ENCODE peak calls at places on chromosomes 4 and X, in seven cellular contexts. One of them, this sample, is unnamed.

GRCh38 chr4:159009521-159009920 is 93.4 kb upstream of the RAPGEF2 start:
- DNase-seq in transverse colon: no peak
- DNase-seq in stomach: no peak
- DNase-seq in sigmoid colon: no peak
- DNase-seq in spleen: no peak
- DNase-seq in suprapubic skin: no peak
- DNase-seq in HCT116: no peak
- DNase-seq in this sample: no peak

GRCh38 chrX:36683507-36683906 is 324.7 kb upstream of the FAM47C start:
- DNase-seq in transverse colon: no peak
- DNase-seq in sigmoid colon: no peak
- DNase-seq in suprapubic skin: no peak
- DNase-seq in spleen: no peak
- DNase-seq in stomach: no peak
- DNase-seq in HCT116: no peak
- DNase-seq in this sample: no peak

GRCh38 chrX:41695464-41695863 is 6.7 kb downstream of the GPR34 start:
- DNase-seq in HCT116: no peak
- DNase-seq in transverse colon: no peak
- DNase-seq in suprapubic skin: no peak
- DNase-seq in sigmoid colon: no peak
- DNase-seq in spleen: no peak
- DNase-seq in stomach: no peak
- DNase-seq in this sample: no peak

GRCh38 chr4:134160211-134160610 is 41.4 kb downstream of the PABPC4L start:
- DNase-seq in sigmoid colon: no peak
- DNase-seq in HCT116: no peak
- DNase-seq in transverse colon: no peak
- DNase-seq in stomach: no peak
- DNase-seq in spleen: no peak
- DNase-seq in suprapubic skin: no peak
- DNase-seq in this sample: no peak

GRCh38 chr4:177480796-177481195 is 38.6 kb upstream of the AGA start:
- DNase-seq in suprapubic skin: no peak
- DNase-seq in transverse colon: no peak
- DNase-seq in spleen: no peak
- DNase-seq in sigmoid colon: no peak
- DNase-seq in stomach: no peak
- DNase-seq in HCT116: no peak
- DNase-seq in this sample: no peak

GRCh38 chrX:16612257-16612987 is 37.5 kb upstream of the S100G start:
- DNase-seq in transverse colon: no peak
- DNase-seq in sigmoid colon: no peak
- DNase-seq in HCT116: no peak
- DNase-seq in stomach: no peak
- DNase-seq in suprapubic skin: no peak
- DNase-seq in spleen: no peak
- DNase-seq in this sample: no peak

GRCh38 chr4:4260185-4260751 is 12.2 kb upstream of the TMEM128 start:
- DNase-seq in HCT116: peak; percentile 74
- DNase-seq in stomach: no peak
- DNase-seq in transverse colon: no peak
- DNase-seq in sigmoid colon: no peak
- DNase-seq in suprapubic skin: no peak
- DNase-seq in spleen: no peak
- DNase-seq in this sample: peak; percentile 50

GRCh38 chr4:103498161-103499070 is 221.4 kb downstream of the TACR3 start:
- DNase-seq in sigmoid colon: no peak
- DNase-seq in transverse colon: no peak
- DNase-seq in HCT116: no peak
- DNase-seq in suprapubic skin: no peak
- DNase-seq in spleen: peak; percentile 33
- DNase-seq in stomach: no peak
- DNase-seq in this sample: peak; percentile 10

GRCh38 chr4:87633239-87633638 is 16.8 kb upstream of the DMP1 start:
- DNase-seq in transverse colon: no peak
- DNase-seq in suprapubic skin: no peak
- DNase-seq in sigmoid colon: no peak
- DNase-seq in spleen: no peak
- DNase-seq in HCT116: no peak
- DNase-seq in stomach: no peak
- DNase-seq in this sample: peak; percentile 62

GRCh38 chrX:85993539-85994197 is 53.7 kb downstream of the CHM start:
- DNase-seq in suprapubic skin: no peak
- DNase-seq in transverse colon: no peak
- DNase-seq in stomach: no peak
- DNase-seq in sigmoid colon: no peak
- DNase-seq in HCT116: no peak
- DNase-seq in spleen: no peak
- DNase-seq in this sample: peak; percentile 1

GRCh38 chrX:79975605-79976004 is 38.9 kb upstream of the TBX22 start:
- DNase-seq in stomach: no peak
- DNase-seq in sigmoid colon: no peak
- DNase-seq in suprapubic skin: no peak
- DNase-seq in transverse colon: no peak
- DNase-seq in HCT116: no peak
- DNase-seq in spleen: no peak
- DNase-seq in this sample: no peak

GRCh38 chr4:147950840-147951239 is 219.0 kb downstream of the ARHGAP10 start:
- DNase-seq in HCT116: no peak
- DNase-seq in transverse colon: no peak
- DNase-seq in suprapubic skin: no peak
- DNase-seq in sigmoid colon: no peak
- DNase-seq in spleen: no peak
- DNase-seq in stomach: no peak
- DNase-seq in this sample: no peak

GRCh38 chr4:135238940-135239339 is 1037.4 kb upstream of the PABPC4L start:
- DNase-seq in spleen: no peak
- DNase-seq in stomach: no peak
- DNase-seq in transverse colon: no peak
- DNase-seq in suprapubic skin: no peak
- DNase-seq in sigmoid colon: no peak
- DNase-seq in HCT116: no peak
- DNase-seq in this sample: no peak

GRCh38 chrX:154417157-154417556 is 5.8 kb downstream of the TAFAZZIN start:
- DNase-seq in suprapubic skin: no peak
- DNase-seq in spleen: no peak
- DNase-seq in transverse colon: no peak
- DNase-seq in HCT116: no peak
- DNase-seq in sigmoid colon: no peak
- DNase-seq in stomach: no peak
- DNase-seq in this sample: no peak

GRCh38 chrX:118271770-118272169 is 74.1 kb upstream of the WDR44 start:
- DNase-seq in stomach: no peak
- DNase-seq in transverse colon: no peak
- DNase-seq in sigmoid colon: no peak
- DNase-seq in HCT116: no peak
- DNase-seq in spleen: no peak
- DNase-seq in suprapubic skin: no peak
- DNase-seq in this sample: peak; percentile 57

GRCh38 chrX:119398974-119399771 is at the start of gene SLC25A43:
- DNase-seq in stomach: peak; percentile 49
- DNase-seq in HCT116: no peak
- DNase-seq in transverse colon: peak; percentile 57
- DNase-seq in suprapubic skin: peak; percentile 64
- DNase-seq in spleen: peak; percentile 87
- DNase-seq in sigmoid colon: peak; percentile 76
- DNase-seq in this sample: peak; percentile 31

GRCh38 chr4:105306158-105306781 is 159.6 kb downstream of the TET2 start:
- DNase-seq in transverse colon: no peak
- DNase-seq in suprapubic skin: no peak
- DNase-seq in stomach: no peak
- DNase-seq in HCT116: no peak
- DNase-seq in sigmoid colon: no peak
- DNase-seq in spleen: no peak
- DNase-seq in this sample: no peak

GRCh38 chr4:74456056-74456744 is 11.3 kb downstream of the AREG start:
- DNase-seq in transverse colon: no peak
- DNase-seq in suprapubic skin: no peak
- DNase-seq in spleen: no peak
- DNase-seq in sigmoid colon: no peak
- DNase-seq in HCT116: no peak
- DNase-seq in stomach: no peak
- DNase-seq in this sample: no peak

GRCh38 chr4:144663852-144664488 is 18.0 kb downstream of the HHIP start:
- DNase-seq in HCT116: no peak
- DNase-seq in sigmoid colon: no peak
- DNase-seq in spleen: no peak
- DNase-seq in stomach: no peak
- DNase-seq in suprapubic skin: no peak
- DNase-seq in transverse colon: no peak
- DNase-seq in this sample: no peak

GRCh38 chr4:24208691-24209090 is 318.8 kb upstream of the PPARGC1A start:
- DNase-seq in suprapubic skin: no peak
- DNase-seq in transverse colon: no peak
- DNase-seq in stomach: no peak
- DNase-seq in HCT116: no peak
- DNase-seq in spleen: no peak
- DNase-seq in sigmoid colon: no peak
- DNase-seq in this sample: no peak

GRCh38 chrX:120560405-120560841 is 339 bp downstream of the CUL4B start:
- DNase-seq in suprapubic skin: no peak
- DNase-seq in stomach: peak; percentile 36
- DNase-seq in transverse colon: peak; percentile 43
- DNase-seq in sigmoid colon: peak; percentile 67
- DNase-seq in HCT116: no peak
- DNase-seq in spleen: peak; percentile 76
- DNase-seq in this sample: peak; percentile 64

GRCh38 chr4:128854433-128854832 is 44.9 kb downstream of the JADE1 start:
- DNase-seq in suprapubic skin: no peak
- DNase-seq in spleen: no peak
- DNase-seq in stomach: no peak
- DNase-seq in HCT116: no peak
- DNase-seq in transverse colon: no peak
- DNase-seq in sigmoid colon: no peak
- DNase-seq in this sample: peak; percentile 29

GRCh38 chr4:158159718-158160094 is 13.1 kb downstream of the GASK1B start:
- DNase-seq in sigmoid colon: no peak
- DNase-seq in HCT116: no peak
- DNase-seq in spleen: no peak
- DNase-seq in suprapubic skin: no peak
- DNase-seq in transverse colon: no peak
- DNase-seq in stomach: no peak
- DNase-seq in this sample: peak; percentile 35

GRCh38 chr4:23856630-23857029 is 33.2 kb downstream of the PPARGC1A start:
- DNase-seq in HCT116: no peak
- DNase-seq in sigmoid colon: no peak
- DNase-seq in suprapubic skin: no peak
- DNase-seq in spleen: no peak
- DNase-seq in transverse colon: peak; percentile 86
- DNase-seq in stomach: peak; percentile 92
- DNase-seq in this sample: no peak

GRCh38 chr4:47390438-47391125 is 72.9 kb downstream of the COMMD8 start:
- DNase-seq in transverse colon: no peak
- DNase-seq in stomach: no peak
- DNase-seq in suprapubic skin: no peak
- DNase-seq in sigmoid colon: no peak
- DNase-seq in spleen: no peak
- DNase-seq in HCT116: no peak
- DNase-seq in this sample: no peak

GRCh38 chrX:153414838-153415552 is 3.7 kb downstream of the ZFP92 start:
- DNase-seq in transverse colon: no peak
- DNase-seq in stomach: no peak
- DNase-seq in HCT116: no peak
- DNase-seq in suprapubic skin: no peak
- DNase-seq in spleen: peak; percentile 66
- DNase-seq in sigmoid colon: no peak
- DNase-seq in this sample: no peak
- TF ChIP-seq POLR2AphosphoS5 in transverse colon: peak; percentile 20
- TF ChIP-seq POLR2AphosphoS5 in stomach: no peak
- TF ChIP-seq POLR2AphosphoS5 in HCT116: no peak
- TF ChIP-seq POLR2AphosphoS5 in suprapubic skin: peak; percentile 22
- TF ChIP-seq POLR2AphosphoS5 in spleen: no peak
- TF ChIP-seq POLR2AphosphoS5 in sigmoid colon: peak; percentile 59
- TF ChIP-seq POLR2AphosphoS5 in this sample: no peak

GRCh38 chr4:108352664-108353308 is 184.1 kb upstream of the LEF1 start:
- DNase-seq in stomach: no peak
- DNase-seq in sigmoid colon: no peak
- DNase-seq in suprapubic skin: no peak
- DNase-seq in HCT116: no peak
- DNase-seq in spleen: no peak
- DNase-seq in transverse colon: no peak
- DNase-seq in this sample: no peak
- TF ChIP-seq POLR2AphosphoS5 in stomach: no peak
- TF ChIP-seq POLR2AphosphoS5 in sigmoid colon: no peak
- TF ChIP-seq POLR2AphosphoS5 in suprapubic skin: no peak
- TF ChIP-seq POLR2AphosphoS5 in HCT116: no peak
- TF ChIP-seq POLR2AphosphoS5 in spleen: no peak
- TF ChIP-seq POLR2AphosphoS5 in transverse colon: no peak
- TF ChIP-seq POLR2AphosphoS5 in this sample: no peak

DNA sequence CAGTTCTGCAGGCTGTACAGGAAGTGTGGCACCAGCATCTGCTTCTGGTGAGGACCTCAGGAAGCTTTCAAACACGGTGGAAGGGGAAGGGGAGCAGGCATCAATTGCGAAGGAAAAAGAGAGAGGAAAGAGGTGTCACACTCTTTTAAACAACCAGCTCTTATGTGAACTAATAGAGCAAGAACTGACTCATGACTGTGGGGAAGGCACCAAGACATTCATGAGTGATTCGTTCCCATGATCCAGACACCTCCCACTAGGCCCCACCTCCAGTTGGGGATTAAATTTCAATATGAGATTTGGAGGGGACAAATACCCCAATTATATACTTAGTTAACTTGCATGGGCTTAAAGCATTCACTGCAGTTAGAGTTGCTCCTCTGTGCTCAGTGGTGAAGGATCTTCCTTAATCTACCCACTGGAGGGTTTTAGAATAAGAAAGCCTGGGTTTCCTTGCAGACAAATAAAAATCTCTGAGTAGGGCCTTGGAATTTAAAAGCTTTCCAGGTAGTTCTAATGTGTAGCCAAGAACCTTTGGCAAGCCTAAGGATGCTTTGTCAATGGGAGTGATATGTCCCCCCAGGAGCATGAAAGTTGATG is 60.0 kb downstream of the SYNPO2 start:
- DNase-seq in transverse colon: no peak
- DNase-seq in sigmoid colon: no peak
- DNase-seq in HCT116: no peak
- DNase-seq in stomach: no peak
- DNase-seq in spleen: no peak
- DNase-seq in suprapubic skin: no peak
- DNase-seq in this sample: no peak
- TF ChIP-seq POLR2AphosphoS5 in transverse colon: no peak
- TF ChIP-seq POLR2AphosphoS5 in sigmoid colon: no peak
- TF ChIP-seq POLR2AphosphoS5 in HCT116: no peak
- TF ChIP-seq POLR2AphosphoS5 in stomach: no peak
- TF ChIP-seq POLR2AphosphoS5 in spleen: no peak
- TF ChIP-seq POLR2AphosphoS5 in suprapubic skin: no peak
- TF ChIP-seq POLR2AphosphoS5 in this sample: no peak

DNA sequence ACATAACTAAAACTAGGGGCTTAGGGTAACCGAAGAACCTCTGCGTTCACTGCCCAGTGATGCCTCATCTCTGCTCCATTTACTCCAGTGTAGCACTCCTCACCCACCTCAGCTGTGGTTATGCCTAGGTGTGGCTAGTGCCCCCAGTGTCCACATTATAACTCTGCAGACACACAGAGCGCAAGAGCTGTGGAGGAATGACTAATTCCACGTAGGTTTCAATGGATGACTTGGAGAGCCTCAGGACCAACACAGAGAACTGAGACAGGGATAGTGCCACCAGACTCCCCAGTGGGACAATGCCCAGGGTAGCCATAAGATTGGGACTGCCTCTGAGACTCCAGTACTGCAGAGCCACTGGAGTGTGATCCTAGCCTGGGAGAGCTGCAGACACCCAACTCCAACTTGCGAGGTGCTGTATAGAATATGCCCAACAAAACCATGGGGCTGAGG is 542.4 kb upstream of the DIPK2B start:
- DNase-seq in transverse colon: no peak
- DNase-seq in suprapubic skin: no peak
- DNase-seq in spleen: no peak
- DNase-seq in sigmoid colon: no peak
- DNase-seq in stomach: no peak
- DNase-seq in HCT116: peak; percentile 76
- DNase-seq in this sample: peak; percentile 61
- TF ChIP-seq POLR2AphosphoS5 in transverse colon: no peak
- TF ChIP-seq POLR2AphosphoS5 in suprapubic skin: no peak
- TF ChIP-seq POLR2AphosphoS5 in spleen: no peak
- TF ChIP-seq POLR2AphosphoS5 in sigmoid colon: no peak
- TF ChIP-seq POLR2AphosphoS5 in stomach: no peak
- TF ChIP-seq POLR2AphosphoS5 in HCT116: peak; percentile 95
- TF ChIP-seq POLR2AphosphoS5 in this sample: peak; percentile 87